ENCODE peak calls at places on chromosomes 16 and 17, in seven cellular contexts. K, L, W, E, A, R and J are unnamed samples.

GRCh38 chr16:66486773-66487579 is 59.9 kb downstream of the BEAN1 start:
- DNase-seq in K (no peak), L (no peak), W (no peak), E (no peak), A (no peak), R (peak), J (peak)

GRCh38 chr16:57518922-57519321 is 17.4 kb downstream of the CCDC102A start:
- DNase-seq in K (no peak), L (no peak), W (no peak), E (no peak), A (no peak), R (no peak), J (no peak)

GRCh38 chr17:49459401-49459984 is 35.6 kb upstream of the NGFR start:
- DNase-seq in K (peak), L (no peak), W (no peak), E (no peak), A (no peak), R (no peak), J (no peak)

GRCh38 chr16:84286568-84287220 is 8.0 kb upstream of the WFDC1 start:
- DNase-seq in K (no peak), L (no peak), W (peak), E (no peak), A (peak), R (no peak), J (peak)

GRCh38 chr17:6930754-6931153 is 65.1 kb upstream of the ALOX12 start:
- DNase-seq in K (no peak), L (no peak), W (no peak), E (no peak), A (no peak), R (no peak), J (no peak)

GRCh38 chr17:64992325-64992802 is 64.2 kb downstream of the GNA13 start:
- DNase-seq in K (no peak), L (peak), W (no peak), E (no peak), A (no peak), R (peak), J (peak)

GRCh38 chr17:73856585-73856984 is 212.3 kb upstream of the SDK2 start:
- DNase-seq in K (no peak), L (no peak), W (no peak), E (no peak), A (no peak), R (no peak), J (no peak)

GRCh38 chr17:44362964-44363612 is 565 bp downstream of the FAM171A2 start:
- DNase-seq in K (peak), L (no peak), W (no peak), E (no peak), A (no peak), R (no peak), J (no peak)

GRCh38 chr16:7526736-7527135 is 194.1 kb downstream of the RBFOX1 start:
- DNase-seq in K (no peak), L (no peak), W (no peak), E (no peak), A (no peak), R (no peak), J (no peak)

GRCh38 chr16:80718480-80719220 is 85.7 kb downstream of the CDYL2 start:
- DNase-seq in K (peak), L (peak), W (peak), E (no peak), A (no peak), R (no peak), J (peak)

GRCh38 chr16:80107900-80108299 is 432.9 kb upstream of the DYNLRB2 start:
- DNase-seq in K (no peak), L (no peak), W (no peak), E (no peak), A (no peak), R (peak), J (no peak)

GRCh38 chr17:17343160-17343735 is 40.1 kb downstream of the NT5M start:
- DNase-seq in K (no peak), L (no peak), W (no peak), E (no peak), A (no peak), R (no peak), J (no peak)